ENCODE peak calls at places on chromosomes 4 and X, in five cellular contexts. U is CD4-positive, alpha-beta T cell; S is heart left ventricle; Q is kidney tubule cell; H is choroid plexus epithelial cell. N is an unnamed sample.

GRCh38 chr4:88706574-88706973 is 8.9 kb upstream of the NAP1L5 start:
- DNase-seq in H (peak), Q (peak), S (peak), U (no peak), N (no peak)

GRCh38 chr4:108596389-108596788 is 24.0 kb upstream of the RPL34 start:
- DNase-seq in Q (no peak), H (no peak), S (no peak), U (no peak), N (no peak)

GRCh38 chr4:165378763-165379631 is at the start of gene CPE:
- DNase-seq in Q (peak), S (peak), U (peak), H (peak), N (peak)

GRCh38 chr4:5801696-5802095 is 90.7 kb downstream of the EVC start:
- DNase-seq in S (no peak), Q (no peak), U (no peak), H (no peak), N (no peak)

GRCh38 chrX:8849945-8850344 is 48.8 kb upstream of the FAM9A start:
- DNase-seq in S (no peak), H (no peak), U (no peak), Q (no peak), N (no peak)

GRCh38 chr4:10035130-10035529 is 13.8 kb upstream of the SLC2A9 start:
- DNase-seq in H (no peak), S (no peak), U (no peak), Q (no peak), N (no peak)

GRCh38 chrX:10415704-10416001 is 204.7 kb downstream of the MID1 start:
- DNase-seq in H (peak), Q (peak), S (no peak), U (no peak), N (no peak)

GRCh38 chr4:38488891-38489861 is 174.8 kb upstream of the KLF3 start:
- DNase-seq in S (no peak), U (no peak), H (peak), Q (no peak), N (no peak)

GRCh38 chrX:153981771-153982533 is 9.4 kb downstream of the TMEM187 start:
- DNase-seq in U (peak), Q (no peak), H (peak), S (peak), N (peak)

GRCh38 chr4:7513731-7514130 is 79.0 kb upstream of the PSAPL1 start:
- DNase-seq in S (no peak), H (no peak), Q (no peak), U (no peak), N (no peak)

GRCh38 chr4:139963708-139964107 is 190.3 kb downstream of the MAML3 start:
- DNase-seq in S (no peak), Q (no peak), U (no peak), H (no peak), N (no peak)

GRCh38 chr4:78650106-78651021 is 98.8 kb downstream of the ANXA3 start:
- DNase-seq in Q (peak), S (no peak), H (peak), U (no peak), N (no peak)

GRCh38 chr4:1395941-1396805 is 10.1 kb downstream of the NKX1-1 start:
- DNase-seq in S (no peak), U (no peak), H (no peak), Q (no peak), N (no peak)

GRCh38 chrX:18210470-18210869 is 10.2 kb downstream of the BEND2 start:
- DNase-seq in S (no peak), U (no peak), H (peak), Q (peak), N (no peak)

GRCh38 chrX:1658083-1658463 is 43.2 kb downstream of the ASMT start:
- DNase-seq in U (no peak), H (no peak), S (no peak), Q (no peak), N (no peak)

GRCh38 chrX:78517124-78517523 is 142.0 kb downstream of the RTL3 start:
- DNase-seq in H (peak), U (no peak), S (no peak), Q (peak), N (peak)

GRCh38 chr4:141713185-141713584 is 76.8 kb downstream of the IL15 start:
- DNase-seq in U (no peak), S (no peak), H (no peak), Q (no peak), N (no peak)

GRCh38 chr4:8039290-8039689 is 99.6 kb upstream of the AFAP1 start:
- DNase-seq in U (no peak), Q (no peak), S (no peak), H (peak), N (no peak)

GRCh38 chrX:72255445-72255844 is 16.6 kb upstream of the ERCC6L start:
- DNase-seq in H (no peak), S (no peak), Q (peak), U (no peak), N (no peak)

GRCh38 chrX:350534-351321 is 32.1 kb upstream of the GTPBP6 start:
- DNase-seq in H (no peak), S (no peak), Q (no peak), U (no peak), N (no peak)

GRCh38 chr4:38654273-38654672 is 9.7 kb upstream of the KLF3 start:
- DNase-seq in Q (no peak), S (no peak), H (no peak), U (peak), N (peak)

GRCh38 chr4:15117270-15117946 is 115.1 kb downstream of the CPEB2 start:
- DNase-seq in Q (peak), S (no peak), H (no peak), U (no peak), N (no peak)

GRCh38 chrX:538311-538710 is 92.3 kb upstream of the SHOX start:
- DNase-seq in Q (no peak), U (no peak), H (no peak), S (no peak), N (no peak)

GRCh38 chrX:1170243-1170642 is 42.2 kb downstream of the CRLF2 start:
- DNase-seq in U (no peak), Q (no peak), H (peak), S (no peak), N (no peak)

GRCh38 chr4:2069161-2069971 is 10.2 kb downstream of the NAT8L start:
- DNase-seq in U (no peak), H (no peak), S (no peak), Q (no peak), N (no peak)

GRCh38 chr4:105633241-105633640 is 75.2 kb downstream of the INTS12 start:
- DNase-seq in H (no peak), U (no peak), Q (no peak), S (no peak), N (no peak)

GRCh38 chrX:109709129-109709631 is 23.9 kb downstream of the ACSL4 start:
- DNase-seq in S (no peak), U (no peak), H (peak), Q (peak), N (no peak)

GRCh38 chr4:25069014-25069413 is 38.3 kb upstream of the LGI2 start:
- DNase-seq in H (no peak), U (no peak), Q (peak), S (no peak), N (no peak)

GRCh38 chr4:48109413-48110263 is 24.4 kb downstream of the TXK start:
- DNase-seq in H (peak), Q (peak), S (no peak), U (no peak), N (no peak)